ENCODE peak calls at places on chromosomes 12 and 14, in nine cellular contexts. One of them, this sample, is unnamed.

GRCh38 chr14:58280954-58281787 is 17.2 kb upstream of the ARID4A start:
- DNase-seq in suprapubic skin: no peak
- DNase-seq in kidney epithelial cell: peak
- DNase-seq in Caco-2: no peak
- DNase-seq in coronary artery: no peak
- DNase-seq in left lung: no peak
- DNase-seq in LNCaP clone FGC: peak
- DNase-seq in Peyer's patch: no peak
- DNase-seq in breast epithelium: no peak
- DNase-seq in this sample: no peak

GRCh38 chr14:36768638-36769337 is 107.1 kb downstream of the PAX9 start:
- DNase-seq in suprapubic skin: no peak
- DNase-seq in kidney epithelial cell: no peak
- DNase-seq in Caco-2: no peak
- DNase-seq in coronary artery: no peak
- DNase-seq in left lung: no peak
- DNase-seq in LNCaP clone FGC: no peak
- DNase-seq in Peyer's patch: no peak
- DNase-seq in breast epithelium: no peak
- DNase-seq in this sample: no peak

GRCh38 chr14:105840266-105841021 is 314.1 kb downstream of the TMEM121 start:
- DNase-seq in suprapubic skin: peak
- DNase-seq in kidney epithelial cell: no peak
- DNase-seq in Caco-2: no peak
- DNase-seq in coronary artery: peak
- DNase-seq in left lung: peak
- DNase-seq in LNCaP clone FGC: no peak
- DNase-seq in Peyer's patch: no peak
- DNase-seq in breast epithelium: peak
- DNase-seq in this sample: no peak

GRCh38 chr12:98224584-98225221 is 290.7 kb upstream of the TMPO start:
- DNase-seq in suprapubic skin: no peak
- DNase-seq in kidney epithelial cell: no peak
- DNase-seq in Caco-2: no peak
- DNase-seq in coronary artery: no peak
- DNase-seq in left lung: no peak
- DNase-seq in LNCaP clone FGC: no peak
- DNase-seq in Peyer's patch: no peak
- DNase-seq in breast epithelium: no peak
- DNase-seq in this sample: no peak

GRCh38 chr12:102461501-102461900 is 18.9 kb downstream of the IGF1 start:
- DNase-seq in suprapubic skin: no peak
- DNase-seq in kidney epithelial cell: no peak
- DNase-seq in Caco-2: no peak
- DNase-seq in coronary artery: no peak
- DNase-seq in left lung: no peak
- DNase-seq in LNCaP clone FGC: no peak
- DNase-seq in Peyer's patch: no peak
- DNase-seq in breast epithelium: no peak
- DNase-seq in this sample: no peak

GRCh38 chr14:65069874-65070709 is 32.2 kb downstream of the MAX start:
- DNase-seq in suprapubic skin: no peak
- DNase-seq in kidney epithelial cell: no peak
- DNase-seq in Caco-2: no peak
- DNase-seq in coronary artery: no peak
- DNase-seq in left lung: peak
- DNase-seq in LNCaP clone FGC: peak
- DNase-seq in Peyer's patch: peak
- DNase-seq in breast epithelium: peak
- DNase-seq in this sample: no peak

GRCh38 chr12:82461851-82462250 is 103.5 kb downstream of the METTL25 start:
- DNase-seq in suprapubic skin: no peak
- DNase-seq in kidney epithelial cell: no peak
- DNase-seq in Caco-2: no peak
- DNase-seq in coronary artery: no peak
- DNase-seq in left lung: no peak
- DNase-seq in LNCaP clone FGC: no peak
- DNase-seq in Peyer's patch: no peak
- DNase-seq in breast epithelium: no peak
- DNase-seq in this sample: no peak

GRCh38 chr14:72479471-72479931 is 414.4 kb downstream of the DPF3 start:
- DNase-seq in suprapubic skin: no peak
- DNase-seq in kidney epithelial cell: no peak
- DNase-seq in Caco-2: no peak
- DNase-seq in coronary artery: no peak
- DNase-seq in left lung: no peak
- DNase-seq in LNCaP clone FGC: no peak
- DNase-seq in Peyer's patch: no peak
- DNase-seq in breast epithelium: no peak
- DNase-seq in this sample: no peak

GRCh38 chr12:19836456-19836855 is 397.2 kb downstream of the AEBP2 start:
- DNase-seq in suprapubic skin: no peak
- DNase-seq in kidney epithelial cell: no peak
- DNase-seq in Caco-2: no peak
- DNase-seq in coronary artery: no peak
- DNase-seq in left lung: no peak
- DNase-seq in LNCaP clone FGC: no peak
- DNase-seq in Peyer's patch: no peak
- DNase-seq in breast epithelium: no peak
- DNase-seq in this sample: no peak

GRCh38 chr12:79127268-79127895 is 262.8 kb downstream of the SYT1 start:
- DNase-seq in suprapubic skin: no peak
- DNase-seq in kidney epithelial cell: peak
- DNase-seq in Caco-2: no peak
- DNase-seq in coronary artery: no peak
- DNase-seq in left lung: no peak
- DNase-seq in LNCaP clone FGC: no peak
- DNase-seq in Peyer's patch: no peak
- DNase-seq in breast epithelium: no peak
- DNase-seq in this sample: no peak

GRCh38 chr12:26239508-26240328 is 44.3 kb downstream of the SSPN start:
- DNase-seq in suprapubic skin: peak
- DNase-seq in kidney epithelial cell: peak
- DNase-seq in Caco-2: no peak
- DNase-seq in coronary artery: peak
- DNase-seq in left lung: peak
- DNase-seq in LNCaP clone FGC: no peak
- DNase-seq in Peyer's patch: no peak
- DNase-seq in breast epithelium: peak
- DNase-seq in this sample: no peak

GRCh38 chr12:99453831-99454538 is 193.6 kb upstream of the GARIN6 start:
- DNase-seq in suprapubic skin: no peak
- DNase-seq in kidney epithelial cell: no peak
- DNase-seq in Caco-2: no peak
- DNase-seq in coronary artery: no peak
- DNase-seq in left lung: no peak
- DNase-seq in LNCaP clone FGC: no peak
- DNase-seq in Peyer's patch: no peak
- DNase-seq in breast epithelium: no peak
- DNase-seq in this sample: no peak

GRCh38 chr14:99676657-99677056 is 7.4 kb upstream of the CYP46A1 start:
- DNase-seq in suprapubic skin: no peak
- DNase-seq in kidney epithelial cell: no peak
- DNase-seq in Caco-2: no peak
- DNase-seq in coronary artery: no peak
- DNase-seq in left lung: peak
- DNase-seq in LNCaP clone FGC: no peak
- DNase-seq in Peyer's patch: no peak
- DNase-seq in breast epithelium: no peak
- DNase-seq in this sample: no peak

GRCh38 chr14:31930493-31931225 is 146.4 kb upstream of the ARHGAP5 start:
- DNase-seq in suprapubic skin: no peak
- DNase-seq in kidney epithelial cell: peak
- DNase-seq in Caco-2: no peak
- DNase-seq in coronary artery: no peak
- DNase-seq in left lung: no peak
- DNase-seq in LNCaP clone FGC: no peak
- DNase-seq in Peyer's patch: no peak
- DNase-seq in breast epithelium: no peak
- DNase-seq in this sample: no peak

GRCh38 chr14:72404998-72405397 is 472.8 kb downstream of the RGS6 start:
- DNase-seq in suprapubic skin: no peak
- DNase-seq in kidney epithelial cell: no peak
- DNase-seq in Caco-2: no peak
- DNase-seq in coronary artery: no peak
- DNase-seq in left lung: no peak
- DNase-seq in LNCaP clone FGC: no peak
- DNase-seq in Peyer's patch: no peak
- DNase-seq in breast epithelium: no peak
- DNase-seq in this sample: no peak

GRCh38 chr12:57604454-57605307 is at the start of gene DTX3:
- DNase-seq in suprapubic skin: no peak
- DNase-seq in kidney epithelial cell: no peak
- DNase-seq in Caco-2: peak
- DNase-seq in coronary artery: no peak
- DNase-seq in left lung: no peak
- DNase-seq in LNCaP clone FGC: no peak
- DNase-seq in Peyer's patch: peak
- DNase-seq in breast epithelium: no peak
- DNase-seq in this sample: no peak

GRCh38 chr12:53232641-53233538 is 881 bp upstream of the RARG start:
- DNase-seq in suprapubic skin: peak
- DNase-seq in kidney epithelial cell: no peak
- DNase-seq in Caco-2: no peak
- DNase-seq in coronary artery: no peak
- DNase-seq in left lung: peak
- DNase-seq in LNCaP clone FGC: no peak
- DNase-seq in Peyer's patch: peak
- DNase-seq in breast epithelium: no peak
- DNase-seq in this sample: peak

GRCh38 chr14:100899841-100900771 is 3.4 kb downstream of the RTL1 start:
- DNase-seq in suprapubic skin: peak
- DNase-seq in kidney epithelial cell: no peak
- DNase-seq in Caco-2: peak
- DNase-seq in coronary artery: no peak
- DNase-seq in left lung: peak
- DNase-seq in LNCaP clone FGC: no peak
- DNase-seq in Peyer's patch: peak
- DNase-seq in breast epithelium: peak
- DNase-seq in this sample: no peak
- TF ChIP-seq CTCF in suprapubic skin: no peak
- TF ChIP-seq CTCF in kidney epithelial cell: peak
- TF ChIP-seq CTCF in Caco-2: no peak
- TF ChIP-seq CTCF in coronary artery: no peak
- TF ChIP-seq CTCF in left lung: no peak
- TF ChIP-seq CTCF in LNCaP clone FGC: no peak
- TF ChIP-seq CTCF in Peyer's patch: no peak
- TF ChIP-seq CTCF in breast epithelium: no peak
- TF ChIP-seq CTCF in this sample: no peak

DNA sequence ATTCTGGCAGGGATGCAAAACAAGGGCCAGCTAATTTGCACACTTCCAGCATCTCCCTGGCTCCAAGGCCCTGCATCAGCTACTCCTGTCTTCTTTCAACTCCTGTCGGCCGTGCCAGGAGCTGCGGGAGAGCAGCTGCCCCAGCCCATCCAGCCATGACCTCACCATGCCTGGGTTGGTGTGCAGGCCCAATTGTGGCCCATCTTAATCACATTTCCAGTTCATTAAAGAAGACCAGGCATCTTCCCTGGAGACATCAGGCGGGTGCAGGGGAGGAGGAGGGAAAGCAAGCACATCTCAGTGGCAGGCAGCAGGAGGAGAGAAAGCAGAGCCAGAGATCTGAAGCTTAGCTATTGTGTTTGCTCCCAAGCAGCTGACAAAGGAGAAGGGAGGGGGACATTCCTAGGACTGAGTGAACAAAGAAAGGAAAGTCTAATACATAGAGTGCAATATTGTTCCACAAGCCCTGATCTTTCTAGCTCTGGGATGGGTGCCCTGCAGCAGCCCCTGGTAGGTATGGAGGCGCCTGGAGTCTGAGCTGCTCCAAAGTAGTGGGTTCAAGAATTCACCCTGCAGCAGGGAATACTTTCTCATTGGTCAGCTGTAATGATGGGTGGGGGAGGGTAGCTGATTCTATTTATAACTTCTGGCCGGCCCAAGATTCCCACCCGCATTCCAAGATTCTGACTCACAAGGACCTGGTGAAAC is 40.1 kb downstream of the VWF start:
- DNase-seq in suprapubic skin: peak
- DNase-seq in kidney epithelial cell: no peak
- DNase-seq in Caco-2: peak
- DNase-seq in coronary artery: no peak
- DNase-seq in left lung: no peak
- DNase-seq in LNCaP clone FGC: no peak
- DNase-seq in Peyer's patch: peak
- DNase-seq in breast epithelium: peak
- DNase-seq in this sample: no peak
- TF ChIP-seq CTCF in suprapubic skin: no peak
- TF ChIP-seq CTCF in kidney epithelial cell: no peak
- TF ChIP-seq CTCF in Caco-2: no peak
- TF ChIP-seq CTCF in coronary artery: no peak
- TF ChIP-seq CTCF in left lung: no peak
- TF ChIP-seq CTCF in LNCaP clone FGC: no peak
- TF ChIP-seq CTCF in Peyer's patch: no peak
- TF ChIP-seq CTCF in breast epithelium: no peak
- TF ChIP-seq CTCF in this sample: no peak

GRCh38 chr14:70573050-70573449 is 27.4 kb downstream of the MED6 start:
- DNase-seq in suprapubic skin: no peak
- DNase-seq in kidney epithelial cell: no peak
- DNase-seq in Caco-2: no peak
- DNase-seq in coronary artery: no peak
- DNase-seq in left lung: no peak
- DNase-seq in LNCaP clone FGC: no peak
- DNase-seq in Peyer's patch: no peak
- DNase-seq in breast epithelium: no peak
- DNase-seq in this sample: no peak
- TF ChIP-seq CTCF in suprapubic skin: no peak
- TF ChIP-seq CTCF in kidney epithelial cell: no peak
- TF ChIP-seq CTCF in Caco-2: no peak
- TF ChIP-seq CTCF in coronary artery: no peak
- TF ChIP-seq CTCF in left lung: no peak
- TF ChIP-seq CTCF in LNCaP clone FGC: no peak
- TF ChIP-seq CTCF in Peyer's patch: no peak
- TF ChIP-seq CTCF in breast epithelium: no peak
- TF ChIP-seq CTCF in this sample: no peak

DNA sequence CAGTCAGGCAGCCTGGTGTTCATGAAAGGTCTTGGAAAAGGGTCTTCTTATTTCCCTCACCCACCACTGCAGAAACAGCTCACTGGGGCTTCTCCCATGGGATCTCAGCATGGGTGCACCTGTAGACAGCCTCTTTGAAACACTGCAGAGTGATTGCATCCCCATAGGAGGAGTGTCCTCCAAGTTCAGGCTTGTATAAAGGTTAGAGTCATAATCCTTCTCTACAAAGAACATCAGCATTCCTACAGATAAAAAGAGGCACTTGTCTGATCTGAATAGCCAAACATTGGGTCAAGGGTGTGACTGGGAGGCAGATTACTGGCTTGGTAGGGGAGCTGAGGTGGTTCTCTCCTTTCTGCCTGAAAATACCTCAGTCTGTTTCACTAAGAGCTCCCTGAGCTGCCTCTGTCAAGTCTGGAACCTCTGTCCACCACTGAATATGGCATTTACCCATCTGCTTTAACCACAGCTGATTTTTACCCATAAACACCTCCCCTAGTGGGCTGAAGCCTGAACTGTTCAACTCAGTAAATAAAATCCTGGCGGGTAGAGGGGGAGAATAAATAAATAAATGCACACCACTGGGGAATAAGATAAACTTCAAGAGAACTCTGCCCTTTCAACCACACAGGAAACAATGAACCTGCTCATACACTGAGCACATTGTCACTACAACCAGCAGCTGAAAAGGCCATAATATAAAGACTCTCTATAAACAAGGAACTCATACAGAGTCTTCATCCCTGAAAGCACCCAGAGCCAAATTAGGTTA is 120.7 kb upstream of the SCAF11 start:
- DNase-seq in suprapubic skin: no peak
- DNase-seq in kidney epithelial cell: no peak
- DNase-seq in Caco-2: peak
- DNase-seq in coronary artery: no peak
- DNase-seq in left lung: no peak
- DNase-seq in LNCaP clone FGC: no peak
- DNase-seq in Peyer's patch: no peak
- DNase-seq in breast epithelium: no peak
- DNase-seq in this sample: no peak
- TF ChIP-seq CTCF in suprapubic skin: no peak
- TF ChIP-seq CTCF in kidney epithelial cell: no peak
- TF ChIP-seq CTCF in Caco-2: no peak
- TF ChIP-seq CTCF in coronary artery: no peak
- TF ChIP-seq CTCF in left lung: no peak
- TF ChIP-seq CTCF in LNCaP clone FGC: no peak
- TF ChIP-seq CTCF in Peyer's patch: no peak
- TF ChIP-seq CTCF in breast epithelium: no peak
- TF ChIP-seq CTCF in this sample: no peak

This sample was measured in natural killer cell.